ENCODE peak calls at places on chromosomes 13 and 19, in five cellular contexts. One of them, this sample, is unnamed.
A peak's percentile ranks its signal among the peaks of the same experiment; 100 is the strongest.

GRCh38 chr19:3608079-3608641 is 1.5 kb upstream of the TBXA2R start:
- DNase-seq in HepG2: no peak
- DNase-seq in HCT116: no peak
- DNase-seq in A549: no peak
- DNase-seq in K562: peak; percentile 84
- DNase-seq in this sample: no peak

GRCh38 chr19:19061491-19061890 is 2.3 kb upstream of the SLC25A42 start:
- DNase-seq in HepG2: no peak
- DNase-seq in HCT116: no peak
- DNase-seq in A549: no peak
- DNase-seq in K562: no peak
- DNase-seq in this sample: no peak

GRCh38 chr19:11405846-11406643 is 13.1 kb downstream of the RGL3 start:
- DNase-seq in HepG2: no peak
- DNase-seq in HCT116: no peak
- DNase-seq in A549: no peak
- DNase-seq in K562: no peak
- DNase-seq in this sample: no peak

GRCh38 chr19:11495481-11495880 is 10.2 kb downstream of the ZNF653 start:
- DNase-seq in HepG2: no peak
- DNase-seq in HCT116: no peak
- DNase-seq in A549: no peak
- DNase-seq in K562: no peak
- DNase-seq in this sample: no peak

GRCh38 chr13:46641274-46642081 is 88.5 kb downstream of the LRCH1 start:
- DNase-seq in HepG2: no peak
- DNase-seq in HCT116: no peak
- DNase-seq in A549: no peak
- DNase-seq in K562: no peak
- DNase-seq in this sample: no peak

GRCh38 chr19:10292789-10293636 is 3.3 kb downstream of the ICAM5 start:
- DNase-seq in HepG2: no peak
- DNase-seq in HCT116: no peak
- DNase-seq in A549: no peak
- DNase-seq in K562: no peak
- DNase-seq in this sample: no peak

GRCh38 chr13:110312669-110313031 is 5.6 kb downstream of the COL4A2 start:
- DNase-seq in HepG2: no peak
- DNase-seq in HCT116: no peak
- DNase-seq in A549: peak; percentile 27
- DNase-seq in K562: no peak
- DNase-seq in this sample: no peak

GRCh38 chr19:11324079-11324661 is 15.3 kb downstream of the RAB3D start:
- DNase-seq in HepG2: peak; percentile 86
- DNase-seq in HCT116: no peak
- DNase-seq in A549: peak; percentile 74
- DNase-seq in K562: peak; percentile 37
- DNase-seq in this sample: no peak

GRCh38 chr13:27793377-27794074 is 1.2 kb downstream of the GSX1 start:
- DNase-seq in HepG2: no peak
- DNase-seq in HCT116: no peak
- DNase-seq in A549: no peak
- DNase-seq in K562: no peak
- DNase-seq in this sample: no peak

GRCh38 chr13:102309110-102309509 is 92.7 kb downstream of the FGF14 start:
- DNase-seq in HepG2: no peak
- DNase-seq in HCT116: no peak
- DNase-seq in A549: no peak
- DNase-seq in K562: no peak
- DNase-seq in this sample: no peak

GRCh38 chr13:99357149-99357596 is 50.0 kb upstream of the GPR183 start:
- DNase-seq in HepG2: no peak
- DNase-seq in HCT116: no peak
- DNase-seq in A549: no peak
- DNase-seq in K562: peak; percentile 68
- DNase-seq in this sample: no peak

GRCh38 chr13:94987081-94987480 is 274.7 kb upstream of the SOX21 start:
- DNase-seq in HepG2: no peak
- DNase-seq in HCT116: no peak
- DNase-seq in A549: no peak
- DNase-seq in K562: no peak
- DNase-seq in this sample: no peak
- H3K4me1 ChIP-seq in HepG2: no peaks in the 10 kb centered on the region
- H3K4me1 ChIP-seq in HCT116: no peaks in the 10 kb centered on the region
- H3K4me1 ChIP-seq in A549: no peaks in the 10 kb centered on the region
- H3K4me1 ChIP-seq in K562: no peaks in the 10 kb centered on the region
- H3K4me1 ChIP-seq in this sample: no peaks in the 10 kb centered on the region

DNA sequence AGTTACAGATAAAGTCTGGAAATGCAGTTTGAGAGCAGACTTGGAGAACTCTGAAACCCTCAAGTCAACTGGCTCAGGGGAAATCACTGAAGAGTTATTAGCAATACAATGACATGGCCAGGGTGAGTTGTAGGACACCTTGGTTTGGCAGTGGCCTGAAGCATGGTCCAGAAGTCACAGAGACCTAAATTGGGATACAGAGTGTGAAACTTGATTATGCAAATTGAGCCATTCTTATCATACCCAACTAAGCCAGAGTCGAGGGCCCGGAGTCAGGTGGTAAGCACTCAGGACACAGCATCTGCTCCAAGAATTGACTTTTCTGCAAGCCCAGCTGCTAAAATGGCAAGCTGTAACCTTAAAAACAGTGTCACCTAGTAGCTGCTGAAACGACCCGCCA is 224.5 kb downstream of the DCLK1 start:
- DNase-seq in HepG2: no peak
- DNase-seq in HCT116: no peak
- DNase-seq in A549: no peak
- DNase-seq in K562: no peak
- DNase-seq in this sample: no peak
- TF ChIP-seq REST in HepG2: no peak
- TF ChIP-seq REST in HCT116: no peak
- TF ChIP-seq REST in A549: no peak
- TF ChIP-seq REST in K562: no peak
- TF ChIP-seq REST in this sample: no peak

GRCh38 chr13:113923376-113924063 is 50.4 kb downstream of the C13orf46 start:
- DNase-seq in HepG2: no peak
- DNase-seq in HCT116: no peak
- DNase-seq in A549: no peak
- DNase-seq in K562: no peak
- DNase-seq in this sample: no peak
- H3K4me1 ChIP-seq in HepG2: no peaks in the 10 kb centered on the region
- H3K4me1 ChIP-seq in HCT116: no peaks in the 10 kb centered on the region
- H3K4me1 ChIP-seq in A549: no peaks in the 10 kb centered on the region
- H3K4me1 ChIP-seq in K562: no peaks in the 10 kb centered on the region
- H3K4me1 ChIP-seq in this sample: no peaks in the 10 kb centered on the region

GRCh38 chr19:46737761-46738171 is 8.1 kb upstream of the FKRP start:
- DNase-seq in HepG2: no peak
- DNase-seq in HCT116: no peak
- DNase-seq in A549: no peak
- DNase-seq in K562: no peak
- DNase-seq in this sample: no peak
- TF ChIP-seq REST in HepG2: no peak
- TF ChIP-seq REST in HCT116: no peak
- TF ChIP-seq REST in A549: no peak
- TF ChIP-seq REST in K562: no peak
- TF ChIP-seq REST in this sample: no peak

DNA sequence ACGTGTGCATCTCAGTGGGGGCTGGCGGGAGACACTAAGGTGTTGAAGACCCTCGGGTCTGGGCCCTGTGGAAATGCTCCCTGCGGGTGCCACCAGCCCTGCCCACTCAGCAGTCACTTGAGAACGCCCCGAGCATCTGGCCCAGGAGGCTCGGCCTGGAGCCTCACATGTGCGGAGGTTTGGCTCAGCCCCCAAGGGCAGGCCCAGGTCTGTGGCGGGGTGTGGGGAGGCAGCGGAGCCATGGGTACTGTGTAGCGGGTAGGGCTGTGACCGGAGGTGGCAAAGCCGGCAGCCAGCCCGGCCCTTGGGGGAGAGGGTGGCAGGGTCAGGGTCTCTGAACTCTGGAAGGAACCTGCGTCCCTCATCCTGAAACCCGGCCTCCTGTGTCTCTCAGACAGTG is 37.6 kb downstream of the MCF2L start:
- DNase-seq in HepG2: no peak
- DNase-seq in HCT116: no peak
- DNase-seq in A549: no peak
- DNase-seq in K562: no peak
- DNase-seq in this sample: no peak
- H3K4me1 ChIP-seq in HepG2: peaks cover 67% of the 10 kb centered on the region
- H3K4me1 ChIP-seq in HCT116: no peaks in the 10 kb centered on the region
- H3K4me1 ChIP-seq in A549: no peaks in the 10 kb centered on the region
- H3K4me1 ChIP-seq in K562: peaks cover 3% of the 10 kb centered on the region
- H3K4me1 ChIP-seq in this sample: no peaks in the 10 kb centered on the region

DNA sequence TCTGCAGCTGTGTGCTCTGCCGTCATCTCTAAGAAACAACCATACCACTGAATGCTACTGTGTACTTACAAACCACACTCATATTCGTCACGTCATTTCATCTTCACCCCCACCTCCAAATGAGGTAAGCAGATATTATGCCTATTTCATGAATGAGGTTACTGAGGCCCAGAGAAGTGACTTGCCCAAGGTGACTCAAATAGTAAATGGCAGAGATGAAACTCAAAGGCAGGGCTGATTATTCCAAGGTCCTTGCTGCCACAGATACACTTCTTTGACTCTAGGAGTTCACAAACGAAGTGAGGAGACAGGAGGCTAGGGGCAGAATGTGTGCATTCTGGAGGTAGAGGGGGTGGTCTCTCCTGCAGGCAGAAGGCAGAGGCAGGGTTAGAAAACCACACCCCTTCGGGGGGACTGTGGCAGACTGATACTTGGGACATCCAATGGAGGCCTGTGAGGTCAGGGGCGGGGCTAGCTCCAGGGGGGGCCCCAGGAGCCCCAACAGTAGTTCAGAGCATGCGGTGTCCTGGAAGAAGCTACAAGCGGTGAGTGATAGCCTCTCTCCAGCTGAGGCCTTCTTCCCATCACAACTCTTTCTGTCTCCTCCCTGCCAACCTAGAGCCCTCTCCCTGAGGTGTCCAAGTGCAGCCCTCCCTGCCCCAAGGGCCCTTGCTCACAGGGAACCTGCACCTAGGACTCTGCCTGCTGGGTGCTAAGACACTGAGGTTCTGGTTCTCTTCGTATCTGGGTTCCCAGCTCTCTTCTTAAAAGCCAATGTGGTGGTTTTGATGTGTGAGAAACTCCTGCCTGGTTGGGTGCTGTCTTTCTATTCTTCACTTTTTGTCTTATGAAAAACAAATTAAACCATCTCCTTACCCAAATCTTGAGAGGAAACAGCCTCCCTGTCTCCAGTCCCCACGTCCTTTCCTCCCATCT is 4.6 kb upstream of the KMT2B start:
- DNase-seq in HepG2: no peak
- DNase-seq in HCT116: no peak
- DNase-seq in A549: no peak
- DNase-seq in K562: peak; percentile 37
- DNase-seq in this sample: no peak
- TF ChIP-seq REST in HepG2: no peak
- TF ChIP-seq REST in HCT116: no peak
- TF ChIP-seq REST in A549: no peak
- TF ChIP-seq REST in K562: no peak
- TF ChIP-seq REST in this sample: no peak

GRCh38 chr19:1258707-1259205 is 10.4 kb downstream of the MIDN start:
- DNase-seq in HepG2: no peak
- DNase-seq in HCT116: no peak
- DNase-seq in A549: peak; percentile 44
- DNase-seq in K562: no peak
- DNase-seq in this sample: no peak

GRCh38 chr19:1259873-1260748 is 9.0 kb upstream of the CIRBP start:
- DNase-seq in HepG2: no peak
- DNase-seq in HCT116: no peak
- DNase-seq in A549: peak; percentile 77
- DNase-seq in K562: no peak
- DNase-seq in this sample: no peak

GRCh38 chr19:1260749-1261511 is 8.2 kb upstream of the CIRBP start:
- DNase-seq in HepG2: peak; percentile 88
- DNase-seq in HCT116: peak; percentile 91
- DNase-seq in A549: peak; percentile 95
- DNase-seq in K562: peak; percentile 96
- DNase-seq in this sample: no peak

GRCh38 chr19:1258161-1258492 is 9.7 kb downstream of the MIDN start:
- DNase-seq in HepG2: no peak
- DNase-seq in HCT116: no peak
- DNase-seq in A549: no peak
- DNase-seq in K562: no peak
- DNase-seq in this sample: no peak

GRCh38 chr19:1259206-1259872 is 9.8 kb upstream of the CIRBP start:
- DNase-seq in HepG2: peak; percentile 86
- DNase-seq in HCT116: no peak
- DNase-seq in A549: peak; percentile 91
- DNase-seq in K562: no peak
- DNase-seq in this sample: no peak
- H3K4me1 ChIP-seq in HepG2: peaks cover 87% of the 10 kb centered on the region
- H3K4me1 ChIP-seq in HCT116: peaks cover 44% of the 10 kb centered on the region
- H3K4me1 ChIP-seq in A549: peaks cover 76% of the 10 kb centered on the region
- H3K4me1 ChIP-seq in K562: peaks cover 96% of the 10 kb centered on the region
- H3K4me1 ChIP-seq in this sample: peaks cover 71% of the 10 kb centered on the region